ENCODE peak calls at places on chromosome 4, in five cellular contexts. One of them, this sample, is unnamed.

GRCh38 chr4:80305466-80305865 is 30.1 kb upstream of the CFAP299 start:
- DNase-seq in CD8-positive, alpha-beta memory T cell: no peak
- DNase-seq in stimulated activated CD4-positive, alpha-beta T cell treated with anti-CD3 and anti-CD28 coated beads, Interleukin-15, amount 100 ng/mL, for 1 hour: no peak
- DNase-seq in SW 1271: no peak
- DNase-seq in GM10248: no peak
- DNase-seq in this sample: no peak

GRCh38 chr4:86935833-86936721 is 1.3 kb downstream of the AFF1 start:
- DNase-seq in CD8-positive, alpha-beta memory T cell: peak
- DNase-seq in stimulated activated CD4-positive, alpha-beta T cell treated with anti-CD3 and anti-CD28 coated beads, Interleukin-15, amount 100 ng/mL, for 1 hour: peak
- DNase-seq in SW 1271: no peak
- DNase-seq in GM10248: peak
- DNase-seq in this sample: peak

GRCh38 chr4:182653596-182653995 is 263.6 kb downstream of the DCTD start:
- DNase-seq in CD8-positive, alpha-beta memory T cell: no peak
- DNase-seq in stimulated activated CD4-positive, alpha-beta T cell treated with anti-CD3 and anti-CD28 coated beads, Interleukin-15, amount 100 ng/mL, for 1 hour: no peak
- DNase-seq in SW 1271: no peak
- DNase-seq in GM10248: no peak
- DNase-seq in this sample: no peak

GRCh38 chr4:21184788-21185187 is 484.5 kb downstream of the PACRGL start:
- DNase-seq in CD8-positive, alpha-beta memory T cell: no peak
- DNase-seq in stimulated activated CD4-positive, alpha-beta T cell treated with anti-CD3 and anti-CD28 coated beads, Interleukin-15, amount 100 ng/mL, for 1 hour: no peak
- DNase-seq in SW 1271: no peak
- DNase-seq in GM10248: no peak
- DNase-seq in this sample: no peak

GRCh38 chr4:105241456-105241855 is 94.8 kb downstream of the TET2 start:
- DNase-seq in CD8-positive, alpha-beta memory T cell: no peak
- DNase-seq in stimulated activated CD4-positive, alpha-beta T cell treated with anti-CD3 and anti-CD28 coated beads, Interleukin-15, amount 100 ng/mL, for 1 hour: no peak
- DNase-seq in SW 1271: no peak
- DNase-seq in GM10248: no peak
- DNase-seq in this sample: no peak

GRCh38 chr4:170089743-170090666 is at the start of gene AADAT:
- DNase-seq in CD8-positive, alpha-beta memory T cell: no peak
- DNase-seq in stimulated activated CD4-positive, alpha-beta T cell treated with anti-CD3 and anti-CD28 coated beads, Interleukin-15, amount 100 ng/mL, for 1 hour: no peak
- DNase-seq in SW 1271: peak
- DNase-seq in GM10248: peak
- DNase-seq in this sample: no peak

GRCh38 chr4:1682860-1683259 is 1.3 kb downstream of the FAM53A start:
- DNase-seq in CD8-positive, alpha-beta memory T cell: no peak
- DNase-seq in stimulated activated CD4-positive, alpha-beta T cell treated with anti-CD3 and anti-CD28 coated beads, Interleukin-15, amount 100 ng/mL, for 1 hour: no peak
- DNase-seq in SW 1271: no peak
- DNase-seq in GM10248: no peak
- DNase-seq in this sample: no peak

GRCh38 chr4:3437998-3438846 is 3.5 kb upstream of the HGFAC start:
- DNase-seq in CD8-positive, alpha-beta memory T cell: no peak
- DNase-seq in stimulated activated CD4-positive, alpha-beta T cell treated with anti-CD3 and anti-CD28 coated beads, Interleukin-15, amount 100 ng/mL, for 1 hour: no peak
- DNase-seq in SW 1271: no peak
- DNase-seq in GM10248: no peak
- DNase-seq in this sample: no peak

GRCh38 chr4:83128235-83128929 is 13.9 kb upstream of the PLAC8 start:
- DNase-seq in CD8-positive, alpha-beta memory T cell: no peak
- DNase-seq in stimulated activated CD4-positive, alpha-beta T cell treated with anti-CD3 and anti-CD28 coated beads, Interleukin-15, amount 100 ng/mL, for 1 hour: no peak
- DNase-seq in SW 1271: peak
- DNase-seq in GM10248: no peak
- DNase-seq in this sample: no peak

GRCh38 chr4:87121332-87122065 is 98.9 kb downstream of the KLHL8 start:
- DNase-seq in CD8-positive, alpha-beta memory T cell: no peak
- DNase-seq in stimulated activated CD4-positive, alpha-beta T cell treated with anti-CD3 and anti-CD28 coated beads, Interleukin-15, amount 100 ng/mL, for 1 hour: no peak
- DNase-seq in SW 1271: no peak
- DNase-seq in GM10248: no peak
- DNase-seq in this sample: no peak

GRCh38 chr4:10006236-10006603 is 15.1 kb downstream of the SLC2A9 start:
- DNase-seq in CD8-positive, alpha-beta memory T cell: no peak
- DNase-seq in stimulated activated CD4-positive, alpha-beta T cell treated with anti-CD3 and anti-CD28 coated beads, Interleukin-15, amount 100 ng/mL, for 1 hour: no peak
- DNase-seq in SW 1271: no peak
- DNase-seq in GM10248: no peak
- DNase-seq in this sample: no peak

GRCh38 chr4:38856524-38857337 is at the start of gene TLR6:
- DNase-seq in CD8-positive, alpha-beta memory T cell: peak
- DNase-seq in stimulated activated CD4-positive, alpha-beta T cell treated with anti-CD3 and anti-CD28 coated beads, Interleukin-15, amount 100 ng/mL, for 1 hour: peak
- DNase-seq in SW 1271: peak
- DNase-seq in GM10248: peak
- DNase-seq in this sample: peak

GRCh38 chr4:138576684-138577083 is 334.5 kb upstream of the SLC7A11 start:
- DNase-seq in CD8-positive, alpha-beta memory T cell: no peak
- DNase-seq in stimulated activated CD4-positive, alpha-beta T cell treated with anti-CD3 and anti-CD28 coated beads, Interleukin-15, amount 100 ng/mL, for 1 hour: no peak
- DNase-seq in SW 1271: no peak
- DNase-seq in GM10248: no peak
- DNase-seq in this sample: no peak

GRCh38 chr4:138110815-138111214 is 131.3 kb downstream of the SLC7A11 start:
- DNase-seq in CD8-positive, alpha-beta memory T cell: no peak
- DNase-seq in stimulated activated CD4-positive, alpha-beta T cell treated with anti-CD3 and anti-CD28 coated beads, Interleukin-15, amount 100 ng/mL, for 1 hour: no peak
- DNase-seq in SW 1271: no peak
- DNase-seq in GM10248: no peak
- DNase-seq in this sample: no peak

GRCh38 chr4:51885371-51885770 is 42.4 kb downstream of the DCUN1D4 start:
- DNase-seq in CD8-positive, alpha-beta memory T cell: no peak
- DNase-seq in stimulated activated CD4-positive, alpha-beta T cell treated with anti-CD3 and anti-CD28 coated beads, Interleukin-15, amount 100 ng/mL, for 1 hour: no peak
- DNase-seq in SW 1271: no peak
- DNase-seq in GM10248: peak
- DNase-seq in this sample: no peak

GRCh38 chr4:75919914-75920313 is 17.7 kb upstream of the PPEF2 start:
- DNase-seq in CD8-positive, alpha-beta memory T cell: no peak
- DNase-seq in stimulated activated CD4-positive, alpha-beta T cell treated with anti-CD3 and anti-CD28 coated beads, Interleukin-15, amount 100 ng/mL, for 1 hour: no peak
- DNase-seq in SW 1271: no peak
- DNase-seq in GM10248: no peak
- DNase-seq in this sample: no peak

GRCh38 chr4:1210971-1211370 is 38.0 kb downstream of the CTBP1 start:
- DNase-seq in CD8-positive, alpha-beta memory T cell: peak
- DNase-seq in stimulated activated CD4-positive, alpha-beta T cell treated with anti-CD3 and anti-CD28 coated beads, Interleukin-15, amount 100 ng/mL, for 1 hour: no peak
- DNase-seq in SW 1271: no peak
- DNase-seq in GM10248: no peak
- DNase-seq in this sample: no peak

GRCh38 chr4:22515145-22515887 is 550 bp downstream of the ADGRA3 start:
- DNase-seq in CD8-positive, alpha-beta memory T cell: no peak
- DNase-seq in stimulated activated CD4-positive, alpha-beta T cell treated with anti-CD3 and anti-CD28 coated beads, Interleukin-15, amount 100 ng/mL, for 1 hour: no peak
- DNase-seq in SW 1271: peak
- DNase-seq in GM10248: peak
- DNase-seq in this sample: no peak

GRCh38 chr4:13481569-13481968 is 2.6 kb downstream of the RAB28 start:
- DNase-seq in CD8-positive, alpha-beta memory T cell: no peak
- DNase-seq in stimulated activated CD4-positive, alpha-beta T cell treated with anti-CD3 and anti-CD28 coated beads, Interleukin-15, amount 100 ng/mL, for 1 hour: no peak
- DNase-seq in SW 1271: no peak
- DNase-seq in GM10248: no peak
- DNase-seq in this sample: no peak

GRCh38 chr4:37388672-37389368 is 144.3 kb downstream of the NWD2 start:
- DNase-seq in CD8-positive, alpha-beta memory T cell: no peak
- DNase-seq in stimulated activated CD4-positive, alpha-beta T cell treated with anti-CD3 and anti-CD28 coated beads, Interleukin-15, amount 100 ng/mL, for 1 hour: no peak
- DNase-seq in SW 1271: no peak
- DNase-seq in GM10248: no peak
- DNase-seq in this sample: no peak

GRCh38 chr4:86532851-86533250 is 61.3 kb upstream of the PTPN13 start:
- DNase-seq in CD8-positive, alpha-beta memory T cell: no peak
- DNase-seq in stimulated activated CD4-positive, alpha-beta T cell treated with anti-CD3 and anti-CD28 coated beads, Interleukin-15, amount 100 ng/mL, for 1 hour: no peak
- DNase-seq in SW 1271: no peak
- DNase-seq in GM10248: no peak
- DNase-seq in this sample: no peak

GRCh38 chr4:108333353-108333920 is 164.7 kb upstream of the LEF1 start:
- DNase-seq in CD8-positive, alpha-beta memory T cell: no peak
- DNase-seq in stimulated activated CD4-positive, alpha-beta T cell treated with anti-CD3 and anti-CD28 coated beads, Interleukin-15, amount 100 ng/mL, for 1 hour: no peak
- DNase-seq in SW 1271: no peak
- DNase-seq in GM10248: no peak
- DNase-seq in this sample: no peak

GRCh38 chr4:13545394-13545808 is 1.1 kb upstream of the NKX3-2 start:
- DNase-seq in CD8-positive, alpha-beta memory T cell: no peak
- DNase-seq in stimulated activated CD4-positive, alpha-beta T cell treated with anti-CD3 and anti-CD28 coated beads, Interleukin-15, amount 100 ng/mL, for 1 hour: no peak
- DNase-seq in SW 1271: no peak
- DNase-seq in GM10248: no peak
- DNase-seq in this sample: no peak

GRCh38 chr4:113539408-113539807 is 222.1 kb downstream of the CAMK2D start:
- DNase-seq in CD8-positive, alpha-beta memory T cell: no peak
- DNase-seq in stimulated activated CD4-positive, alpha-beta T cell treated with anti-CD3 and anti-CD28 coated beads, Interleukin-15, amount 100 ng/mL, for 1 hour: no peak
- DNase-seq in SW 1271: no peak
- DNase-seq in GM10248: peak
- DNase-seq in this sample: no peak

GRCh38 chr4:92529510-92529909 is 225.7 kb downstream of the GRID2 start:
- DNase-seq in CD8-positive, alpha-beta memory T cell: no peak
- DNase-seq in stimulated activated CD4-positive, alpha-beta T cell treated with anti-CD3 and anti-CD28 coated beads, Interleukin-15, amount 100 ng/mL, for 1 hour: no peak
- DNase-seq in SW 1271: no peak
- DNase-seq in GM10248: no peak
- DNase-seq in this sample: no peak

GRCh38 chr4:154030747-154031146 is 241.9 kb upstream of the SFRP2 start:
- DNase-seq in CD8-positive, alpha-beta memory T cell: no peak
- DNase-seq in stimulated activated CD4-positive, alpha-beta T cell treated with anti-CD3 and anti-CD28 coated beads, Interleukin-15, amount 100 ng/mL, for 1 hour: no peak
- DNase-seq in SW 1271: no peak
- DNase-seq in GM10248: no peak
- DNase-seq in this sample: no peak

GRCh38 chr4:151852202-151852601 is 91.4 kb upstream of the GATB start:
- DNase-seq in CD8-positive, alpha-beta memory T cell: no peak
- DNase-seq in stimulated activated CD4-positive, alpha-beta T cell treated with anti-CD3 and anti-CD28 coated beads, Interleukin-15, amount 100 ng/mL, for 1 hour: no peak
- DNase-seq in SW 1271: no peak
- DNase-seq in GM10248: no peak
- DNase-seq in this sample: no peak

GRCh38 chr4:1470816-1471442 is 64.7 kb upstream of the NKX1-1 start:
- DNase-seq in CD8-positive, alpha-beta memory T cell: no peak
- DNase-seq in stimulated activated CD4-positive, alpha-beta T cell treated with anti-CD3 and anti-CD28 coated beads, Interleukin-15, amount 100 ng/mL, for 1 hour: no peak
- DNase-seq in SW 1271: no peak
- DNase-seq in GM10248: no peak
- DNase-seq in this sample: peak

GRCh38 chr4:1795304-1796195 is 2.5 kb downstream of the FGFR3 start:
- DNase-seq in CD8-positive, alpha-beta memory T cell: no peak
- DNase-seq in stimulated activated CD4-positive, alpha-beta T cell treated with anti-CD3 and anti-CD28 coated beads, Interleukin-15, amount 100 ng/mL, for 1 hour: no peak
- DNase-seq in SW 1271: no peak
- DNase-seq in GM10248: no peak
- DNase-seq in this sample: no peak

GRCh38 chr4:74308215-74308614 is at the start of gene EPGN:
- DNase-seq in CD8-positive, alpha-beta memory T cell: no peak
- DNase-seq in stimulated activated CD4-positive, alpha-beta T cell treated with anti-CD3 and anti-CD28 coated beads, Interleukin-15, amount 100 ng/mL, for 1 hour: no peak
- DNase-seq in SW 1271: no peak
- DNase-seq in GM10248: no peak
- DNase-seq in this sample: no peak

GRCh38 chr4:122131562-122132157 is 20.5 kb upstream of the BLTP1 start:
- DNase-seq in CD8-positive, alpha-beta memory T cell: no peak
- DNase-seq in stimulated activated CD4-positive, alpha-beta T cell treated with anti-CD3 and anti-CD28 coated beads, Interleukin-15, amount 100 ng/mL, for 1 hour: no peak
- DNase-seq in SW 1271: no peak
- DNase-seq in GM10248: no peak
- DNase-seq in this sample: no peak

GRCh38 chr4:145804134-145804533 is 124.2 kb downstream of the C4orf51 start:
- DNase-seq in CD8-positive, alpha-beta memory T cell: no peak
- DNase-seq in stimulated activated CD4-positive, alpha-beta T cell treated with anti-CD3 and anti-CD28 coated beads, Interleukin-15, amount 100 ng/mL, for 1 hour: no peak
- DNase-seq in SW 1271: no peak
- DNase-seq in GM10248: no peak
- DNase-seq in this sample: no peak

GRCh38 chr4:159205462-159205861 is 102.6 kb downstream of the RAPGEF2 start:
- DNase-seq in CD8-positive, alpha-beta memory T cell: no peak
- DNase-seq in stimulated activated CD4-positive, alpha-beta T cell treated with anti-CD3 and anti-CD28 coated beads, Interleukin-15, amount 100 ng/mL, for 1 hour: no peak
- DNase-seq in SW 1271: no peak
- DNase-seq in GM10248: no peak
- DNase-seq in this sample: no peak

GRCh38 chr4:56817840-56818491 is 3.5 kb downstream of the SPINK2 start:
- DNase-seq in CD8-positive, alpha-beta memory T cell: no peak
- DNase-seq in stimulated activated CD4-positive, alpha-beta T cell treated with anti-CD3 and anti-CD28 coated beads, Interleukin-15, amount 100 ng/mL, for 1 hour: no peak
- DNase-seq in SW 1271: no peak
- DNase-seq in GM10248: peak
- DNase-seq in this sample: no peak

GRCh38 chr4:27089186-27089585 is 228.5 kb downstream of the STIM2 start:
- DNase-seq in CD8-positive, alpha-beta memory T cell: no peak
- DNase-seq in stimulated activated CD4-positive, alpha-beta T cell treated with anti-CD3 and anti-CD28 coated beads, Interleukin-15, amount 100 ng/mL, for 1 hour: no peak
- DNase-seq in SW 1271: no peak
- DNase-seq in GM10248: no peak
- DNase-seq in this sample: no peak

GRCh38 chr4:122826000-122826595 is 533 bp upstream of the FGF2 start:
- DNase-seq in CD8-positive, alpha-beta memory T cell: no peak
- DNase-seq in stimulated activated CD4-positive, alpha-beta T cell treated with anti-CD3 and anti-CD28 coated beads, Interleukin-15, amount 100 ng/mL, for 1 hour: no peak
- DNase-seq in SW 1271: no peak
- DNase-seq in GM10248: no peak
- DNase-seq in this sample: no peak